ENCODE peak calls at places on chromosome 18, in six cellular contexts. E is A549, V is K562, H is GM12878, P is endothelial cell of umbilical vein, W is HepG2. J is an unnamed sample.

GRCh38 chr18:79524181-79525078 is 128.7 kb downstream of the NFATC1 start:
- DNase-seq in E (no peak), V (no peak), H (no peak), P (no peak), W (no peak), J (peak)

GRCh38 chr18:21105936-21106335 is 5.7 kb downstream of the ROCK1 start:
- DNase-seq in E (no peak), V (no peak), H (no peak), P (no peak), W (no peak), J (no peak)

GRCh38 chr18:26646897-26647296 is 98.5 kb upstream of the KCTD1 start:
- DNase-seq in E (no peak), V (no peak), H (no peak), P (no peak), W (no peak), J (no peak)

GRCh38 chr18:57446322-57446721 is 11.1 kb downstream of the ONECUT2 start:
- DNase-seq in E (peak), V (peak), H (no peak), P (no peak), W (peak), J (peak)

GRCh38 chr18:8780227-8780626 is 74.9 kb downstream of the MTCL1 start:
- DNase-seq in E (no peak), V (no peak), H (no peak), P (peak), W (no peak), J (no peak)

GRCh38 chr18:75115514-75115913 is 93.4 kb downstream of the PTGR3 start:
- DNase-seq in E (no peak), V (no peak), H (no peak), P (no peak), W (no peak), J (no peak)

GRCh38 chr18:34834897-34835296 is 124.8 kb downstream of the DTNA start:
- DNase-seq in E (no peak), V (no peak), H (no peak), P (no peak), W (no peak), J (no peak)

GRCh38 chr18:51070545-51070944 is 40.5 kb downstream of the SMAD4 start:
- DNase-seq in E (no peak), V (no peak), H (no peak), P (no peak), W (no peak), J (no peak)

GRCh38 chr18:902179-902718 is 2.4 kb upstream of the ADCYAP1 start:
- DNase-seq in E (no peak), V (peak), H (no peak), P (peak), W (no peak), J (peak)

GRCh38 chr18:28995319-28995718 is 818.4 kb upstream of the CDH2 start:
- DNase-seq in E (no peak), V (no peak), H (no peak), P (peak), W (no peak), J (no peak)

GRCh38 chr18:58576641-58577251 is 52.1 kb downstream of the ALPK2 start:
- DNase-seq in E (no peak), V (no peak), H (no peak), P (no peak), W (no peak), J (no peak)

GRCh38 chr18:47100214-47100831 is 50.0 kb downstream of the HDHD2 start:
- DNase-seq in E (peak), V (peak), H (no peak), P (peak), W (peak), J (peak)
- TF ChIP-seq MYC in E (no peak), V (no peak), H (no peak), P (no peak), W (no peak), J (no peak)

GRCh38 chr18:76823574-76823973 is 1.2 kb downstream of the ZNF236 start:
- DNase-seq in E (peak), V (peak), H (no peak), P (no peak), W (no peak), J (peak)
- TF ChIP-seq CTCF in E (peak), V (peak), H (peak), P (no peak), W (peak), J (peak)

DNA sequence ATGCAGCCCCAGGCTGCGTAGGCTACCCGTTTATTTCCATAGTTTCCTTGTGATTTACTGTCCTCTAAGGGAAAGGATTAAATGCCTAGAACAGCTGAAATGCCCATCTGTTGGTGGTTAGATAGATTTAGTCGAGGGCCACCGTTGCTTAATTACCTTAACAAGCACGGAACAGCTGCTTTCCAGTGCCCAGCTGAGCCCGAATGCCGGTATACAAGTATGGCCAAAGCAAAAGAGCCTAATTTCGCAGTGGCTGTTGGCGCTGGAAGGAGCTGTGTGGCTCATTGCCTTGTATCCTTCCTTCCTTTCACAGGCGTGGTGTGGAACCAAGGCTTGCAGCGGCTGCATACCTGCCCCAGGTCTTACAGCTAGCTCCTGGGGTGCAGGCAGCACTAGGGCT is 109.1 kb downstream of the CABLES1 start:
- DNase-seq in E (no peak), V (no peak), H (no peak), P (no peak), W (no peak), J (no peak)
- TF ChIP-seq MYC in E (no peak), V (no peak), H (no peak), P (no peak), W (no peak), J (no peak)

DNA sequence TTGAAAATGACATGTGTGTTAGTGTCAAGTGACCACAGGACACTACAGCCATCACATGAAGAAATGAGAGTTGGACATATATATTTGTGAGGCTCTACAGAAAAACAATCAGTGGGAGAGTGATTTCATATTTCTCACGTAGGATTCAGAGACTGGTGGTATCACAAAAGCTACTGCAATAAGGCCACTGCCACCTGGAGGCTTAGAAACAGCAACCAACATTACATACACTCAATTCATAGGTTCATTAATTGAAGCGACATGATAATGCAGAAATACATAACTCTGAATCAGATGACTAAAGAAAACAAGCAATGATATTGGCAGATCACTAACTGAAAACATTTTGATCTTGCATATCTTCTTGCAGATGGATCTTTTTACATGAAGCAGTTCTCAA is 248.1 kb upstream of the KLHL14 start:
- DNase-seq in E (no peak), V (no peak), H (no peak), P (no peak), W (no peak), J (no peak)
- TF ChIP-seq CTCF in E (no peak), V (no peak), H (no peak), P (no peak), W (peak), J (no peak)